ENCODE peak calls at places on chromosome 3, in four cellular contexts. Y, A, Z and G are unnamed samples.

GRCh38 chr3:129854460-129854859 is 39.1 kb downstream of the TMCC1 start:
- DNase-seq in Y (no peak), A (no peak), Z (no peak), G (no peak)

GRCh38 chr3:59245879-59246501 is 196.2 kb upstream of the CFAP20DC start:
- DNase-seq in Y (peak; percentile 91), A (no peak), Z (peak; percentile 79), G (peak; percentile 85)

GRCh38 chr3:152272771-152273242 is 4.1 kb downstream of the MBNL1 start:
- DNase-seq in Y (peak; percentile 94), A (no peak), Z (peak; percentile 81), G (peak; percentile 65)

GRCh38 chr3:18237251-18238005 is 187.7 kb downstream of the SATB1 start:
- DNase-seq in Y (peak; percentile 64), A (no peak), Z (peak; percentile 58), G (no peak)

GRCh38 chr3:106249159-106249558 is 380.3 kb upstream of the CBLB start:
- DNase-seq in Y (peak; percentile 81), A (no peak), Z (peak; percentile 8), G (peak; percentile 80)

GRCh38 chr3:44942202-44942921 is 33.6 kb downstream of the ZDHHC3 start:
- DNase-seq in Y (peak; percentile 79), A (no peak), Z (peak; percentile 27), G (peak; percentile 23)

GRCh38 chr3:48296699-48297098 is 36.8 kb downstream of the SPINK8 start:
- DNase-seq in Y (no peak), A (no peak), Z (no peak), G (no peak)

GRCh38 chr3:183230826-183231225 is 22.2 kb upstream of the B3GNT5 start:
- DNase-seq in Y (no peak), A (no peak), Z (no peak), G (no peak)

GRCh38 chr3:8638994-8639393 is 5.6 kb downstream of the SSUH2 start:
- DNase-seq in Y (no peak), A (no peak), Z (no peak), G (no peak)

GRCh38 chr3:101081990-101082389 is 88.8 kb upstream of the ABI3BP start:
- DNase-seq in Y (peak; percentile 88), A (no peak), Z (peak; percentile 63), G (peak; percentile 92)

GRCh38 chr3:51580418-51580817 is 41.9 kb downstream of the RAD54L2 start:
- DNase-seq in Y (no peak), A (no peak), Z (no peak), G (no peak)

GRCh38 chr3:17500618-17501017 is 241.8 kb downstream of the TBC1D5 start:
- DNase-seq in Y (peak; percentile 36), A (no peak), Z (no peak), G (no peak)

GRCh38 chr3:7667774-7668173 is 806.9 kb downstream of the GRM7 start:
- DNase-seq in Y (no peak), A (no peak), Z (no peak), G (no peak)

DNA sequence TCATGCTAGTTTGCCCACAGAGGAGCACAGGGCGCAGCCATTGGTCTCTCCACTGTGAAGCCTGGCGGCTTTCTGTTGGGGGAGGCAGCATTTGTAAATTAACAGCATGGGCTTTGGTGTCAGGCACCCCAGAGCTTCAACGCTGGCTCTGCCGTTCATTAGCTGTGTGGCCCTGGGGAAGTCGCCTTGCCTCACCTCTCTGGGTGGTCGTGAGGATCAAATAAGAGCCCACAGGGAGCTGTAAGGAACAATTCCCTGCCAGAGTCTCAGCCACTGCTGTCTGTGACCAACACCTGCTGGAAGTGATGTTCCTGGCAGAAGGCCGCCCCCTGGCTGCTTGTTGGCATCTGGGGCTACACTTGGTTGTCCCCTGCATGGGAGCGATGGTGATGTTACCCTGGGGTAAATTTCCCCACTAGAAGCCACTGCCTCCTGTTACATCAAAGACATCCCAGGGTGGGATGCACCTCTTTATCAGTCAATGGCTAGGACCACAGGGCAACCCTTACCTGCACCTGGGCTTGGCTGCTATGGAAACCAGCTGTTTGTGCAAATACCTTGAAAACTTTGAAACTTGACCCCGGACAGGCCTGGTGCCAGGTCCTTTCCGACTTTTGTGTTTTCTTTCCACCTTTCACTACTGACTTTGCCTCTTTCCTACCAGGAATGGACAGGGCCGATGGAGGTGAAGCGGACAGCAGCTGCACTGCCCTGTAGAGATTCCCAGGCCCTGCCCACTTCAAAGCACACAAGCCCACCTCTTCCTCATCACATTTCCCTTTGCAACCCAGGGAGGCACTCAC is 36.9 kb downstream of the DNASE1L3 start:
- DNase-seq in Y (no peak), A (no peak), Z (no peak), G (peak; percentile 19)
- TF ChIP-seq CTCF in Y (no peak), A (no peak), Z (peak; percentile 14), G (peak; percentile 30)

DNA sequence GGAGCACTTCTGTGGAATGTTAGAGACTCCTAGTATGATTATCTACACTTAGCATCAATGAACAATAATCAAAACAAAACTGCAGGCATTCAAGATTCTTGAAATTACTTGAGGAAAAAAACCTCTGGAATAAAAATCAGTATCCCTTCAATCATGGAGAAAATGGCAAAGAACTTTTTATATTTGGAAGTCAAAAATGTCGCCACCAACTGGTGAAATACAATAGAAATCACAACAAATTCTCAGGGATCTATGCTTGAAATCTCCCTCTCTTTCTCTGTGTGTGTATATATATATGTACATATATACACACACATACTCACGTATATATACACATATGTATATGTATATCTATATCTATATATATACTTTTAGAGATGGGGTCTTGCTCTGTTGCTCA is 378.9 kb upstream of the ALCAM start:
- DNase-seq in Y (no peak), A (no peak), Z (no peak), G (no peak)
- TF ChIP-seq CTCF in Y (no peak), A (no peak), Z (no peak), G (peak; percentile 21)

GRCh38 chr3:111764645-111765091 is 94.4 kb upstream of the PHLDB2 start:
- DNase-seq in Y (peak; percentile 59), A (no peak), Z (peak; percentile 76), G (no peak)
- TF ChIP-seq CTCF in Y (peak; percentile 21), A (no peak), Z (peak; percentile 32), G (no peak)

DNA sequence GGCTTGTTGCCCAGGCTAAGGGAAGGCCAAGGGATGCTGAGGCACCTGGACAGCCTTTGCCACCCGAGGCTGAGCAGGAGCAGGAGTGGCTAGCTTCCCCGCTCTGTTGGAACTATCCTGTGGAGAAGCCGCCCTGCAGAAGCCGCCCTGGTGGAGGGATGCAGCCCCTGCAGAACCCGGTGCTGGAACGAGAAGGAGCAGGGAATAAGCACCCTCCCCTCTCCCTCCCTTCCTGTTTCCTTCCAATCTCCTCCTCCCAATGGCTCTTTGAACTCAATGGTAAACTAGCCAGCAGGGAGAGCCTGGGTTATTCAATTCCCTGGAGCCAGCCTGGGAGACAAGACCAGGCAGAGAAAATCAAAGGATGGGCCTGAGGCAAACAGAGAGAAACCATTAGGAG is 11.8 kb upstream of the HRG start:
- DNase-seq in Y (no peak), A (no peak), Z (no peak), G (no peak)
- TF ChIP-seq CTCF in Y (no peak), A (no peak), Z (no peak), G (no peak)

GRCh38 chr3:150286390-150287147 is 121.5 kb upstream of the TSC22D2 start:
- DNase-seq in Y (peak; percentile 51), A (no peak), Z (peak; percentile 72), G (peak; percentile 60)
- TF ChIP-seq CTCF in Y (peak; percentile 46), A (no peak), Z (peak; percentile 61), G (peak; percentile 68)

DNA sequence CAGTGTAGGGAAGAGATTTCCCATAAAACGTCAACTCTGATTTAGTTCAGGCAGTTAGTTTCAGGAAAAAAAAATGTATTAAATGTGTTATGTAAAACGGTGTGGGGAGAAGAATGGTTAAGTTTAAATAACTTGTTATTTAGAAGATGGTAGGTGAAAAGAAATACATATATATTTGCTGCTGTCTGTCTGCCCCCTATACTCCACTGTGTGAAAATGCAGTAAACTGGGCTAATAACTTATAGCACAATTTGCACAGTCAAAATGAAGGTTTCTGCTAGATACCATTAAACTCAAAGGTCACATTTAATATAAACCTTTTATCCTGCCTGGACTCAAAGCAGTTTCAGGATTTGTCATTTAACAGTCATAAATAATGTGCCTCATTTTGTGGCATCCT is 515.0 kb downstream of the FGF12 start:
- DNase-seq in Y (no peak), A (no peak), Z (no peak), G (no peak)
- TF ChIP-seq CTCF in Y (no peak), A (no peak), Z (no peak), G (no peak)

DNA sequence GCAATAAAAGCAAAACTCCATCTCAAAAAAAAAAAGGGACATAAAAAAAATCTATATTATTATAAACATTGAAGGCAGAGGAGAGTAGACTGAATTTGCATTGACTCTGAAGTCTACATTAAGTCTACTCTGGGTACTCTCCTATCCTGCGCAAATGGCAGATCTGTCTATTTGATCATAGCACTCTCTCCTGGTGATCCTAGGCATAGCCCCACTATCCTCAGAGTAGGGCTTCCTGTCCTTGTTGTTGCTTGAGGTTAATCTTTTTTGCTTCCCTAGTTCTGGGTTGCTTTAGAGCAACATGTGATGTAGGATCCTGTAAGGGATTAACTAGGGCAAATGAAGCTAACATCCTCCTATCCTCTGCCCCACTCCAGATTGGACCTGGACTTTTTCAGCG is 82.1 kb upstream of the LRRFIP2 start:
- DNase-seq in Y (no peak), A (no peak), Z (no peak), G (no peak)
- TF ChIP-seq CTCF in Y (peak; percentile 24), A (no peak), Z (no peak), G (peak; percentile 22)